ENCODE peak calls at places on chromosomes 3 and 15, in four cellular contexts. One of them, this sample, is unnamed.

GRCh38 chr3:160564205-160564922 is 1.0 kb downstream of the KPNA4 start:
- DNase-seq in CD4-positive, CD25-positive, alpha-beta regulatory T cell: no peak
- DNase-seq in left colon: no peak
- DNase-seq in AG20443: no peak
- DNase-seq in this sample: peak

GRCh38 chr3:24521306-24522154 is 26.9 kb upstream of the THRB start:
- DNase-seq in CD4-positive, CD25-positive, alpha-beta regulatory T cell: no peak
- DNase-seq in AG20443: peak
- DNase-seq in left colon: peak
- DNase-seq in this sample: peak

GRCh38 chr15:100879461-100880138 is at the start of gene ALDH1A3:
- DNase-seq in CD4-positive, CD25-positive, alpha-beta regulatory T cell: no peak
- DNase-seq in left colon: no peak
- DNase-seq in AG20443: peak
- DNase-seq in this sample: no peak

GRCh38 chr3:188153498-188153948 is 434 bp upstream of the LPP start:
- DNase-seq in AG20443: peak
- DNase-seq in CD4-positive, CD25-positive, alpha-beta regulatory T cell: peak
- DNase-seq in left colon: peak
- DNase-seq in this sample: peak

GRCh38 chr15:78930577-78931388 is 14.1 kb downstream of the CTSH start:
- DNase-seq in CD4-positive, CD25-positive, alpha-beta regulatory T cell: no peak
- DNase-seq in left colon: no peak
- DNase-seq in AG20443: peak
- DNase-seq in this sample: no peak

GRCh38 chr15:36814708-36815107 is 235.3 kb downstream of the CDIN1 start:
- DNase-seq in AG20443: no peak
- DNase-seq in left colon: no peak
- DNase-seq in CD4-positive, CD25-positive, alpha-beta regulatory T cell: no peak
- DNase-seq in this sample: peak

GRCh38 chr3:901953-902778 is 190.7 kb upstream of the CNTN6 start:
- DNase-seq in AG20443: no peak
- DNase-seq in left colon: no peak
- DNase-seq in CD4-positive, CD25-positive, alpha-beta regulatory T cell: no peak
- DNase-seq in this sample: no peak

GRCh38 chr15:87547470-87548181 is 708.9 kb downstream of the NTRK3 start:
- DNase-seq in CD4-positive, CD25-positive, alpha-beta regulatory T cell: no peak
- DNase-seq in AG20443: peak
- DNase-seq in left colon: no peak
- DNase-seq in this sample: no peak

GRCh38 chr3:154151969-154152368 is 30.8 kb downstream of the ARHGEF26 start:
- DNase-seq in CD4-positive, CD25-positive, alpha-beta regulatory T cell: no peak
- DNase-seq in AG20443: peak
- DNase-seq in left colon: no peak
- DNase-seq in this sample: no peak

GRCh38 chr3:25558796-25559195 is 105.9 kb downstream of the TOP2B start:
- DNase-seq in CD4-positive, CD25-positive, alpha-beta regulatory T cell: no peak
- DNase-seq in left colon: no peak
- DNase-seq in AG20443: no peak
- DNase-seq in this sample: no peak

GRCh38 chr15:66153549-66154415 is 99.8 kb downstream of the MEGF11 start:
- DNase-seq in left colon: no peak
- DNase-seq in CD4-positive, CD25-positive, alpha-beta regulatory T cell: no peak
- DNase-seq in AG20443: no peak
- DNase-seq in this sample: no peak

GRCh38 chr3:124467980-124468902 is 262.0 kb upstream of the UMPS start:
- DNase-seq in left colon: no peak
- DNase-seq in AG20443: peak
- DNase-seq in CD4-positive, CD25-positive, alpha-beta regulatory T cell: no peak
- DNase-seq in this sample: peak

GRCh38 chr3:178217479-178217878 is 318.8 kb upstream of the KCNMB2 start:
- DNase-seq in left colon: no peak
- DNase-seq in AG20443: no peak
- DNase-seq in CD4-positive, CD25-positive, alpha-beta regulatory T cell: no peak
- DNase-seq in this sample: no peak

GRCh38 chr3:196988241-196989029 is 19.8 kb upstream of the PIGZ start:
- DNase-seq in AG20443: no peak
- DNase-seq in left colon: peak
- DNase-seq in CD4-positive, CD25-positive, alpha-beta regulatory T cell: no peak
- DNase-seq in this sample: peak

GRCh38 chr3:12471228-12471627 is 13.1 kb upstream of the TSEN2 start:
- DNase-seq in CD4-positive, CD25-positive, alpha-beta regulatory T cell: no peak
- DNase-seq in AG20443: no peak
- DNase-seq in left colon: peak
- DNase-seq in this sample: peak

GRCh38 chr15:69797051-69797595 is 300.6 kb downstream of the TLE3 start:
- DNase-seq in CD4-positive, CD25-positive, alpha-beta regulatory T cell: no peak
- DNase-seq in AG20443: no peak
- DNase-seq in left colon: no peak
- DNase-seq in this sample: no peak

GRCh38 chr3:41592753-41593152 is 369.1 kb downstream of the ULK4 start:
- DNase-seq in AG20443: no peak
- DNase-seq in CD4-positive, CD25-positive, alpha-beta regulatory T cell: no peak
- DNase-seq in left colon: no peak
- DNase-seq in this sample: no peak

GRCh38 chr15:89472785-89473256 is 23.6 kb downstream of the RHCG start:
- DNase-seq in CD4-positive, CD25-positive, alpha-beta regulatory T cell: no peak
- DNase-seq in AG20443: peak
- DNase-seq in left colon: no peak
- DNase-seq in this sample: peak

GRCh38 chr3:184512621-184513020 is 49.0 kb upstream of the EPHB3 start:
- DNase-seq in left colon: no peak
- DNase-seq in AG20443: no peak
- DNase-seq in CD4-positive, CD25-positive, alpha-beta regulatory T cell: no peak
- DNase-seq in this sample: no peak